ENCODE peak calls at places on chromosomes 7 and 10, in six cellular contexts. G is heart right ventricle, S is prostate gland, K is AG04449, D is fibroblast of the aortic adventitia, O is body of pancreas. I is an unnamed sample.

GRCh38 chr10:15571570-15571969 is 148.2 kb downstream of the ITGA8 start:
- DNase-seq in G (peak; percentile 19), S (no peak), K (peak; percentile 7), D (peak; percentile 75), O (peak; percentile 45), I (peak; percentile 29)

GRCh38 chr7:142885311-142886230 is at the start of gene TRPV6:
- DNase-seq in G (no peak), S (peak; percentile 89), K (no peak), D (no peak), O (peak; percentile 89), I (no peak)

GRCh38 chr10:95308389-95309302 is 17.8 kb upstream of the PDLIM1 start:
- DNase-seq in G (peak; percentile 51), S (peak; percentile 86), K (peak; percentile 92), D (peak; percentile 99), O (peak; percentile 92), I (peak; percentile 87)

GRCh38 chr7:154330318-154330717 is 278.1 kb downstream of the DPP6 start:
- DNase-seq in G (no peak), S (no peak), K (no peak), D (no peak), O (no peak), I (no peak)

GRCh38 chr7:151046603-151047573 is 1.4 kb upstream of the ASIC3 start:
- DNase-seq in G (no peak), S (no peak), K (no peak), D (peak; percentile 88), O (no peak), I (no peak)

GRCh38 chr7:50594136-50594535 is 28.9 kb upstream of the DDC start:
- DNase-seq in G (no peak), S (no peak), K (no peak), D (no peak), O (no peak), I (no peak)

GRCh38 chr7:133815677-133816210 is 311.4 kb upstream of the LRGUK start:
- DNase-seq in G (no peak), S (no peak), K (no peak), D (no peak), O (no peak), I (no peak)

GRCh38 chr10:64234489-64234888 is 713.3 kb downstream of the REEP3 start:
- DNase-seq in G (no peak), S (no peak), K (no peak), D (no peak), O (no peak), I (no peak)

GRCh38 chr7:130309986-130310385 is 17.0 kb downstream of the CPA4 start:
- DNase-seq in G (no peak), S (no peak), K (no peak), D (no peak), O (no peak), I (no peak)

GRCh38 chr10:26269754-26270153 is 53.2 kb downstream of the GAD2 start:
- DNase-seq in G (no peak), S (no peak), K (no peak), D (peak; percentile 30), O (no peak), I (peak; percentile 25)

GRCh38 chr10:72597897-72598296 is 28.0 kb downstream of the MICU1 start:
- DNase-seq in G (no peak), S (no peak), K (peak; percentile 23), D (peak; percentile 17), O (no peak), I (no peak)

GRCh38 chr7:135706038-135706742 is 21.8 kb downstream of the SLC13A4 start:
- DNase-seq in G (no peak), S (no peak), K (no peak), D (no peak), O (no peak), I (no peak)

GRCh38 chr7:41328544-41328943 is 374.3 kb downstream of the INHBA start:
- DNase-seq in G (no peak), S (no peak), K (no peak), D (peak; percentile 44), O (no peak), I (no peak)

GRCh38 chr7:46032936-46033335 is 111.9 kb upstream of the IGFBP3 start:
- DNase-seq in G (no peak), S (no peak), K (peak; percentile 28), D (peak; percentile 16), O (no peak), I (no peak)

GRCh38 chr7:46026741-46027140 is 105.7 kb upstream of the IGFBP3 start:
- DNase-seq in G (no peak), S (no peak), K (no peak), D (no peak), O (no peak), I (no peak)

GRCh38 chr7:46032353-46032752 is 111.3 kb upstream of the IGFBP3 start:
- DNase-seq in G (no peak), S (no peak), K (no peak), D (no peak), O (no peak), I (no peak)

GRCh38 chr7:46028246-46028645 is 107.2 kb upstream of the IGFBP3 start:
- DNase-seq in G (no peak), S (no peak), K (no peak), D (no peak), O (no peak), I (no peak)

GRCh38 chr7:46029111-46029704 is 108.1 kb upstream of the IGFBP3 start:
- DNase-seq in G (no peak), S (no peak), K (no peak), D (no peak), O (no peak), I (no peak)
- TF ChIP-seq CTCF in G (no peak), S (no peak), K (no peak), D (no peak), O (no peak), I (no peak)

DNA sequence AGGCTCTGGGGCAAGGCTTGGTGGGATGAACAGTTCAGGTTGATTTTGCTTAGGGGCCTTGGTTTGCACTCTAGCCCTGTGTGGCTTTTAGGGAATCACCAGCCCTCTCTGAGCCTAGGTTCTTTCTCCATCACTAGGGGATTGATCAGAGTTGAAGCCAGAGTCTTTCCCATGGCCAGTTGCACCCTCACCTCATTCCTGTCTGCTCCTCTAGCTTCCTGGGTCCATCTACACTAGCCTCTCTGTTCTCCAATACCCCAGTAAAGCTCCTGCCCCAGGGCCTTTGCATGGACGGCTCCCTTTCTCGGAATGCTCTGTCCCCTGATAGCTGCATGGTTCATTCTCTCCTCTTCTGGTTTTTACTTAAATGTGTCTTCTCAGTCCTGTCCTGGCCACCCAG is 40.4 kb downstream of the SORCS3 start:
- DNase-seq in G (no peak), S (no peak), K (no peak), D (no peak), O (no peak), I (no peak)
- H3K4me3 ChIP-seq in G (peak overlapping the region; percentile 8), S (no peak overlapping the region), K (no peak overlapping the region), D (no peak overlapping the region), O (no peak overlapping the region), I (peak overlapping the region; percentile 44)

GRCh38 chr7:23811540-23811939 is 101.5 kb downstream of the STK31 start:
- DNase-seq in G (no peak), S (no peak), K (no peak), D (no peak), O (no peak), I (no peak)
- TF ChIP-seq CTCF in G (no peak), S (no peak), K (no peak), D (peak; percentile 48), O (no peak), I (peak; percentile 39)

DNA sequence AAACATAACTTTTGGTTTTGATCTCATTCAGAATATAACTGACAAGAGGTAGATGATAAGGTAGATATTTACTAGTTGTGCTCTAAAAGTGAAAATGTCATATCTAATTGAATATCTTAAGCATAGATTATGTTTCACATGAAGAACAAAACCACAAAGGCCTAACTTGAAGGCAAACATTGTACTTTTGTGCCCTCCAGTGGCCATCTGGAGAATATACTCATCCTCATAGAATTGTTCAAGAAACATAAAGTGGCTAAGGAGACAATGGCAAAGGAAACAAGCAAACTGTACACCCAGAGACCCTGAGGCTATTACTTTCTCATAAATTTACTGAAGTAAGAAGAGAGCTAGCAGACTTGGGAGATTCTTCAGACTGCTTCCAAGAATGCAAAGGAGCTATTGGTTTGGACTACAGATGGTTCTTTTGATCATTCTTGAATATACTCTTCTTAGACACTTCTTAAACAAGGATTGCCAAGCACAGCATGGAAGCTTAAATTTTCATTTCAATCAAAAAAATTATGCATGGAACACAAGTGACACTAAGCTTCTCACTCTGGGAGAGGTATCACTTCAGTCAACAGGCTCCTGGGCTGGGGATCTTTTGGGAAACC is 98.2 kb upstream of the DKK1 start:
- DNase-seq in G (no peak), S (peak; percentile 37), K (peak; percentile 37), D (peak; percentile 86), O (peak; percentile 64), I (peak; percentile 28)
- H3K4me3 ChIP-seq in G (no peak overlapping the region), S (no peak overlapping the region), K (no peak overlapping the region), D (no peak overlapping the region), O (no peak overlapping the region), I (no peak overlapping the region)

DNA sequence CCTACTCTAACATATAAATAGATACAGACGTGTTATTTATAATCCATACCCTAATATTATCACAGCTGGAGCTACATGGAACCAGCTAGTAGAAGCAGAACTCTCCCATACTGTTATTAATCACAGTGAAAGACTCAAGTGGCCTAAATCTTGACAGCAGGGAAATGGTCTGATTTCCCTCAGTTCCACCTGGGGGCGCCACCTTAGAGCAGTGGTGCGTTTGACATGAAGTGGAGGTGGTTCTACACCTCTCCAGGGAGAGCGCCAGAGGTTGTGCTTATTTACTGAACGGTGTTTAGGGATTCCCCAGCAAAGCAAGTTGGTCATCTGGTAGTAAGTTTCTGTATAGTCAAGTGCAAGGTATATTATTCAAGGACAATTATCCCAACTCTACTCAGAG is 17.6 kb downstream of the DNTT start:
- DNase-seq in G (no peak), S (no peak), K (no peak), D (no peak), O (no peak), I (no peak)
- TF ChIP-seq CTCF in G (no peak), S (no peak), K (no peak), D (no peak), O (no peak), I (no peak)

GRCh38 chr10:133388973-133389818 is 4.8 kb upstream of the MTG1 start:
- DNase-seq in G (no peak), S (no peak), K (no peak), D (no peak), O (no peak), I (no peak)
- H3K4me3 ChIP-seq in G (no peak overlapping the region), S (no peak overlapping the region), K (no peak overlapping the region), D (no peak overlapping the region), O (no peak overlapping the region), I (no peak overlapping the region)

I was measured in retinal pigment epithelial cell.